ENCODE peak calls at places on chromosomes 16 and 17, in seven cellular contexts. V is mucosa of descending colon, S is ascending aorta, P is AG08396, D is NCI-H460, L is GM23338, O is RWPE1. T is an unnamed sample.

GRCh38 chr16:66205287-66206167 is 161.0 kb upstream of the CDH5 start:
- DNase-seq in O (no peak), L (no peak), D (peak), P (no peak), V (no peak), S (no peak), T (no peak)

GRCh38 chr16:27177031-27177774 is 26.1 kb upstream of the KDM8 start:
- DNase-seq in P (peak), S (no peak), V (no peak), O (peak), D (no peak), L (no peak), T (no peak)

GRCh38 chr17:45953561-45953960 is 45.5 kb upstream of the STH start:
- DNase-seq in S (no peak), P (no peak), L (no peak), V (no peak), O (no peak), D (no peak), T (no peak)

GRCh38 chr17:42698736-42699414 is 16.5 kb downstream of the CNTNAP1 start:
- DNase-seq in D (no peak), O (peak), P (peak), L (no peak), S (no peak), V (peak), T (no peak)

GRCh38 chr17:80219777-80220708 is at the start of the genes SGSH and SLC26A11:
- DNase-seq in O (peak), D (peak), P (peak), V (peak), L (peak), S (peak), T (peak)

GRCh38 chr17:49022391-49022941 is 25.3 kb downstream of the IGF2BP1 start:
- DNase-seq in S (no peak), P (peak), O (peak), D (no peak), L (peak), V (no peak), T (no peak)

GRCh38 chr17:48586355-48586924 is 3.6 kb downstream of the HOXB3 start:
- DNase-seq in P (no peak), L (no peak), O (no peak), S (no peak), V (no peak), D (no peak), T (no peak)

GRCh38 chr16:56211471-56211944 is 20.2 kb downstream of the GNAO1 start:
- DNase-seq in V (peak), P (no peak), S (no peak), L (no peak), D (no peak), O (no peak), T (no peak)

GRCh38 chr16:64428463-64428862 is 693.4 kb downstream of the CDH11 start:
- DNase-seq in S (no peak), P (peak), O (peak), V (no peak), L (no peak), D (no peak), T (no peak)

GRCh38 chr16:83187404-83187803 is 560.6 kb downstream of the CDH13 start:
- DNase-seq in O (peak), D (no peak), V (no peak), S (no peak), P (peak), L (no peak), T (no peak)

GRCh38 chr16:72788269-72788809 is 259.6 kb downstream of the ZFHX3 start:
- DNase-seq in O (no peak), L (no peak), P (no peak), S (no peak), V (no peak), D (no peak), T (no peak)

GRCh38 chr17:41801374-41802062 is 10.2 kb downstream of the P3H4 start:
- DNase-seq in O (peak), L (peak), V (peak), S (peak), D (peak), P (peak), T (peak)

GRCh38 chr16:75262800-75263127 is 11.3 kb upstream of the BCAR1 start:
- DNase-seq in L (no peak), D (no peak), S (no peak), V (no peak), O (no peak), P (no peak), T (no peak)

GRCh38 chr17:57634713-57635465 is 110.2 kb downstream of the CCDC182 start:
- DNase-seq in L (no peak), S (no peak), P (peak), V (no peak), D (no peak), O (no peak), T (no peak)

GRCh38 chr17:31195305-31195704 is 100.5 kb downstream of the NF1 start:
- DNase-seq in L (no peak), P (no peak), D (no peak), O (no peak), V (no peak), S (no peak), T (no peak)

GRCh38 chr17:59512844-59513383 is 52.5 kb upstream of the DHX40 start:
- DNase-seq in D (no peak), P (no peak), V (no peak), S (no peak), L (no peak), O (no peak), T (no peak)

GRCh38 chr16:797120-797420 is 3.5 kb downstream of the GNG13 start:
- DNase-seq in P (no peak), O (peak), S (no peak), L (peak), V (no peak), D (no peak), T (no peak)

GRCh38 chr16:4800290-4801041 is 2.0 kb downstream of the ROGDI start:
- DNase-seq in P (no peak), D (no peak), O (peak), L (no peak), S (no peak), V (peak), T (no peak)

GRCh38 chr17:69913241-69914015 is 161.6 kb upstream of the KCNJ16 start:
- DNase-seq in V (no peak), P (peak), O (no peak), S (no peak), L (no peak), D (no peak), T (no peak)

GRCh38 chr17:49554694-49555494 is 20.8 kb upstream of the NXPH3 start:
- DNase-seq in P (peak), V (no peak), L (no peak), S (peak), D (no peak), O (no peak), T (no peak)

GRCh38 chr16:72923757-72924156 is 124.2 kb downstream of the ZFHX3 start:
- DNase-seq in D (no peak), O (no peak), V (no peak), P (no peak), L (no peak), S (no peak), T (no peak)

GRCh38 chr17:64707077-64707591 is 45.0 kb upstream of the SMURF2 start:
- DNase-seq in D (peak), P (peak), V (peak), L (peak), O (peak), S (peak), T (no peak)

GRCh38 chr16:633336-634050 is 2.6 kb downstream of the METTL26 start:
- DNase-seq in L (no peak), V (no peak), S (no peak), D (no peak), P (no peak), O (no peak), T (no peak)

GRCh38 chr17:8857919-8858318 is 9.6 kb downstream of the PIK3R6 start:
- DNase-seq in D (no peak), P (no peak), L (peak), O (peak), S (peak), V (no peak), T (no peak)

GRCh38 chr17:49980703-49981197 is 11.8 kb downstream of the DLX4 start:
- DNase-seq in O (peak), S (no peak), L (peak), V (no peak), P (no peak), D (no peak), T (no peak)

GRCh38 chr16:54932737-54933254 is 2.1 kb downstream of the IRX5 start:
- DNase-seq in D (no peak), V (no peak), S (no peak), L (peak), O (no peak), P (no peak), T (no peak)

GRCh38 chr17:81518113-81518784 is 5.7 kb upstream of the ACTG1 start:
- DNase-seq in V (peak), D (no peak), L (peak), P (no peak), O (no peak), S (no peak), T (no peak)

GRCh38 chr17:59331929-59332889 is 754 bp downstream of the YPEL2 start:
- DNase-seq in L (peak), S (peak), P (peak), D (no peak), O (no peak), V (peak), T (no peak)

GRCh38 chr16:2586241-2586640 is 48.4 kb downstream of the PDPK1 start:
- DNase-seq in P (no peak), V (no peak), D (no peak), L (peak), O (no peak), S (no peak), T (no peak)

GRCh38 chr16:14562691-14563491 is 67.2 kb downstream of the PARN start:
- DNase-seq in V (peak), O (peak), D (no peak), S (no peak), P (peak), L (peak), T (no peak)

GRCh38 chr17:8326591-8327583 is 12.8 kb upstream of the ODF4 start:
- DNase-seq in S (no peak), L (peak), D (no peak), V (peak), P (peak), O (no peak), T (no peak)

GRCh38 chr17:39623356-39623950 is 3.3 kb upstream of the PPP1R1B start:
- DNase-seq in D (peak), P (peak), V (peak), O (peak), L (peak), S (peak), T (peak)

GRCh38 chr16:17295948-17296347 is 174.8 kb downstream of the XYLT1 start:
- DNase-seq in D (no peak), P (no peak), V (no peak), L (no peak), S (no peak), O (no peak), T (no peak)

GRCh38 chr17:31549121-31549524 is 157.6 kb downstream of the RAB11FIP4 start:
- DNase-seq in L (no peak), O (peak), S (peak), V (peak), D (no peak), P (no peak), T (no peak)

GRCh38 chr16:3728424-3729160 is 11.3 kb upstream of the TRAP1 start:
- DNase-seq in O (no peak), D (no peak), S (no peak), P (no peak), L (no peak), V (no peak), T (no peak)

GRCh38 chr17:17053446-17054379 is 11.5 kb downstream of the MPRIP start:
- DNase-seq in L (no peak), V (no peak), O (no peak), D (no peak), S (peak), P (no peak), T (no peak)

GRCh38 chr17:71334041-71334781 is 786.6 kb upstream of the SOX9 start:
- DNase-seq in L (peak), V (no peak), P (peak), D (no peak), O (no peak), S (no peak), T (no peak)

GRCh38 chr16:483351-484075 is 44.0 kb upstream of the CAPN15 start:
- DNase-seq in V (no peak), L (peak), O (no peak), P (no peak), D (no peak), S (no peak), T (no peak)

GRCh38 chr17:18056214-18056613 is 17.0 kb downstream of the GID4 start:
- DNase-seq in O (no peak), V (no peak), P (no peak), S (no peak), L (no peak), D (no peak), T (no peak)

T was measured in effector memory CD4-positive, alpha-beta T cell.